ENCODE peak calls at places on chromosome 18, in six cellular contexts. P, V, Z, T, D and O are unnamed samples.

GRCh38 chr18:60556326-60556725 is 183.8 kb upstream of the MC4R start:
- DNase-seq in D (no peak), P (no peak), V (no peak), Z (no peak), T (no peak), O (no peak)

GRCh38 chr18:63366270-63366990 is 576 bp downstream of the KDSR start:
- DNase-seq in T (peak), D (peak), Z (peak), V (peak), P (no peak), O (no peak)

GRCh38 chr18:49678440-49678839 is 116.6 kb downstream of the LIPG start:
- DNase-seq in P (peak), V (peak), T (no peak), D (no peak), Z (no peak), O (no peak)

GRCh38 chr18:21656402-21656801 is 44.3 kb downstream of the SNRPD1 start:
- DNase-seq in D (no peak), T (no peak), Z (no peak), P (no peak), V (peak), O (no peak)

GRCh38 chr18:23487738-23488625 is 15.3 kb upstream of the RMC1 start:
- DNase-seq in T (no peak), Z (peak), D (peak), V (peak), P (no peak), O (peak)

GRCh38 chr18:74695170-74695569 is 97.5 kb downstream of the ZNF407 start:
- DNase-seq in Z (no peak), T (no peak), V (no peak), D (no peak), P (no peak), O (no peak)

GRCh38 chr18:33781429-33781828 is 203.4 kb downstream of the ASXL3 start:
- DNase-seq in T (no peak), V (no peak), P (no peak), Z (no peak), D (no peak), O (no peak)

GRCh38 chr18:70366174-70366573 is 77.3 kb downstream of the SOCS6 start:
- DNase-seq in D (no peak), Z (no peak), P (no peak), V (no peak), T (no peak), O (no peak)

GRCh38 chr18:63131944-63132818 is 187.4 kb downstream of the BCL2 start:
- DNase-seq in V (no peak), Z (no peak), D (no peak), T (no peak), P (no peak), O (no peak)

GRCh38 chr18:44198296-44199284 is 482.1 kb upstream of the SETBP1 start:
- DNase-seq in T (no peak), D (no peak), Z (peak), V (no peak), P (no peak), O (no peak)

GRCh38 chr18:36693931-36694661 is 134.7 kb downstream of the TPGS2 start:
- DNase-seq in T (no peak), D (no peak), V (peak), P (no peak), Z (no peak), O (no peak)

GRCh38 chr18:23727707-23728493 is 38.6 kb downstream of the LAMA3 start:
- DNase-seq in V (no peak), Z (no peak), D (no peak), T (no peak), P (no peak), O (no peak)

GRCh38 chr18:47209166-47209565 is 33.0 kb upstream of the IER3IP1 start:
- DNase-seq in P (no peak), Z (no peak), T (no peak), D (no peak), V (peak), O (no peak)

GRCh38 chr18:79200546-79201268 is 131.5 kb downstream of the ATP9B start:
- DNase-seq in P (peak), T (peak), V (peak), D (no peak), Z (peak), O (peak)

GRCh38 chr18:66616523-66616983 is 12.7 kb upstream of the CDH19 start:
- DNase-seq in T (no peak), Z (no peak), V (peak), D (peak), P (no peak), O (no peak)

GRCh38 chr18:79627750-79628294 is 51.8 kb upstream of the CTDP1 start:
- DNase-seq in Z (peak), P (no peak), T (no peak), V (no peak), D (no peak), O (no peak)

GRCh38 chr18:42925036-42925435 is 190.4 kb downstream of the RIT2 start:
- DNase-seq in T (no peak), Z (no peak), D (no peak), V (peak), P (no peak), O (no peak)

GRCh38 chr18:7568426-7568825 is 1.3 kb downstream of the PTPRM start:
- DNase-seq in D (no peak), V (no peak), P (peak), T (peak), Z (peak), O (peak)

GRCh38 chr18:80200171-80200931 is 47.0 kb downstream of the PARD6G start:
- DNase-seq in V (no peak), Z (peak), T (peak), D (no peak), P (no peak), O (no peak)

GRCh38 chr18:69636529-69637301 is 236.0 kb downstream of the DOK6 start:
- DNase-seq in P (no peak), V (no peak), Z (no peak), T (no peak), D (no peak), O (no peak)

GRCh38 chr18:21218862-21219261 is 23.2 kb upstream of the GREB1L start:
- DNase-seq in V (no peak), D (no peak), T (no peak), Z (no peak), P (no peak), O (no peak)

GRCh38 chr18:44637210-44638051 is 43.3 kb upstream of the SETBP1 start:
- DNase-seq in D (peak), P (no peak), Z (no peak), T (no peak), V (peak), O (no peak)

GRCh38 chr18:61608306-61608705 is 275.1 kb downstream of the CDH20 start:
- DNase-seq in V (no peak), D (no peak), T (no peak), P (no peak), Z (no peak), O (no peak)

GRCh38 chr18:32884543-32884942 is 111.7 kb upstream of the KLHL14 start:
- DNase-seq in P (no peak), T (no peak), Z (no peak), V (no peak), D (no peak), O (no peak)

GRCh38 chr18:74316257-74317180 is 880 bp downstream of the C18orf63 start:
- DNase-seq in T (no peak), Z (no peak), P (no peak), V (peak), D (no peak), O (no peak)

GRCh38 chr18:3151379-3152264 is 68.1 kb downstream of the MYOM1 start:
- DNase-seq in V (peak), Z (no peak), D (peak), P (no peak), T (no peak), O (no peak)

GRCh38 chr18:66136039-66136438 is 385.2 kb downstream of the CDH7 start:
- DNase-seq in D (no peak), T (no peak), V (no peak), Z (no peak), P (no peak), O (no peak)

GRCh38 chr18:5519448-5520362 is 24.1 kb downstream of the EPB41L3 start:
- DNase-seq in Z (no peak), D (no peak), T (no peak), P (no peak), V (no peak), O (no peak)

GRCh38 chr18:47436871-47437270 is 185.4 kb upstream of the SKOR2 start:
- DNase-seq in D (no peak), V (no peak), T (no peak), P (peak), Z (no peak), O (no peak)

GRCh38 chr18:10304853-10305252 is 149.6 kb upstream of the APCDD1 start:
- DNase-seq in T (no peak), Z (no peak), D (no peak), V (peak), P (no peak), O (no peak)

GRCh38 chr18:51070545-51070944 is 40.5 kb downstream of the SMAD4 start:
- DNase-seq in T (no peak), V (peak), P (no peak), Z (no peak), D (no peak), O (no peak)

GRCh38 chr18:26483633-26484032 is 64.7 kb downstream of the KCTD1 start:
- DNase-seq in D (no peak), P (no peak), V (no peak), T (no peak), Z (no peak), O (no peak)

GRCh38 chr18:80244956-80245730 is 2.2 kb downstream of the PARD6G start:
- DNase-seq in V (no peak), T (peak), D (no peak), P (peak), Z (peak), O (peak)

DNA sequence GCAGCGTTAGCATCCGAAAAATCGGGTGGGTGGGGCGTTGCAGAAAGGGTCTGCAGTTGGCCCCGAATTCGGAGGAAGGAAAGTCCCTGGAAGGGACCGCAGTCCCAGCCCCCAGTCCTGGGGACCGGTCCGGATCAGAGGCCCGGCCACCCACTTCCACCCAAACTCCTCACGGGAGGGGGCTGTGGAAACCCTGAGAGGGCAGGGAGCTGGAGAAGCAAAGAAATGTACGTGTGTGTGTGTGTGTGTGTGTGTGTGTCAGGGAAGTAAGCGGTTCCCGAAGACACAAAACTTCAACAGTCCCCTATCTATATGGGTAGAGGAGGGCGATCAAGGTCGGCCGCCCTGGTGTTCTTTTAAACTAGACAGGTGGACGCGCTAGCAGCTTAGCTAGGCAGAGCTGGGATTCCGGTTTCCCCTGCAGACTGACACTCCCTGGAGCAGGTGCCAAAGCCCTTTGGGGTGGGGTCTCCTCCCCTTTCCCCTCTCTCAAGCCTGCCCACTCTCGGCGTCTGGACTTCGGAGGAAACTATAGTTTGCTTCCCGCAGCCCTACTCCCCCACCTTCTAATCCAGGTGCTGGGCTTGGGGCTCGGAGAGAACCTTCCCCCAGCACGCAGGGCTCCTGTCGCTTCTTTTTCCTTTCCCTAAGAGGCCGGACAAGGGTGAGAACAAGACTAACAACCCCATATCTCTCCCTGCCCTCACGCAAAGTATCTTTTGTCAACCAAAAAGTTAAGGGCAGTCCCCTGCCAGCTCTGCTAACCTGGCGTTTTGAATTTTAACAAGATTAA is 4.8 kb upstream of the ONECUT2 start:
- DNase-seq in T (no peak), V (no peak), Z (no peak), D (peak), P (no peak), O (no peak)
- TF ChIP-seq CTCF in T (no peak), V (no peak), Z (no peak), D (no peak), P (no peak), O (no peak)

GRCh38 chr18:25310045-25310444 is 41.9 kb downstream of the ZNF521 start:
- DNase-seq in Z (no peak), V (peak), P (no peak), T (no peak), D (no peak), O (no peak)
- TF ChIP-seq CTCF in Z (peak), V (no peak), P (no peak), T (no peak), D (peak), O (peak)

GRCh38 chr18:8898990-8899389 is 193.6 kb downstream of the MTCL1 start:
- DNase-seq in Z (no peak), D (no peak), P (no peak), V (no peak), T (no peak), O (peak)
- TF ChIP-seq CTCF in Z (no peak), D (no peak), P (no peak), V (peak), T (no peak), O (no peak)

DNA sequence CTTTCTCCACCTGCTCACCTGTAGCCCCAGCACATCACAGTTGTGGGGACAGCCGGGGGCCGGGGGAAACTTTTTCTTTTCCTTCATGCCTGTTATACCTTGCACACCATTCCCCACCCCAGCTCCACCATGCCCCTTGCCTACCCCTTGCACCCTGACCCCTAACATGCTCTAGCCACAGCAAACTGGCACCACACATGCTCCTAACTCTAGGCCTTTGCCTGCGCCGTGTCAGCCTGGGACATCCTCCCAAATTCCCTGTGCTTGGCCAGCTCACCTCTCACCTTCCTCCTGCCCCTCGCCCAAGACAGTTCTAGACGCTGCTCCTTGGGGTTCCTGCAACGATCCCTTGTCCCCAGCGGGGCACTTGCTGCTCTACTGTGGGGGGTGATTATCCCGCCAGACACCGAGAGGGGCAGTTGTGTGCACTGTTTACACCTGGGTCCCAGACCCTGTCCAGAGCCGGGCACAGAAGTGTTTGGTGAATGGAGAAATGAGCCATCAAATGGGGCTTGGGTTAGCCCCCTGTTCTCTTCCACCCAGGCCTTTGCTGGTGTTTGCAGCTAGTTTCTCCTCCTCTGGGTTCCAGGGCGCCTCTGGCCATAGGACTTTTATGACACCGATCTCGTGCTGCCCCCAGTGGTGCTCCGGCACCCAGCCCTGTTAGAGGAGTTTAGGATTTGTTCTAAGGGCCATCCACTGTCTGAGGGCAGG is 129.8 kb downstream of the CTIF start:
- DNase-seq in T (no peak), Z (peak), V (no peak), D (no peak), P (no peak), O (no peak)
- TF ChIP-seq CTCF in T (no peak), Z (no peak), V (no peak), D (no peak), P (no peak), O (no peak)